ENCODE peak calls at places on chromosomes 3 and 15, in seven cellular contexts. M, D, X, U, V, I and G are unnamed samples.

GRCh38 chr15:43939070-43939469 is 112.3 kb downstream of the WDR76 start:
- DNase-seq in V (no peak), M (no peak), D (no peak), X (peak), I (no peak), U (no peak), G (no peak)

GRCh38 chr3:4729061-4729973 is 236.2 kb downstream of the ITPR1 start:
- DNase-seq in U (no peak), V (no peak), M (no peak), I (peak), D (no peak), X (no peak), G (no peak)

GRCh38 chr15:100788731-100789105 is 90.9 kb upstream of the ALDH1A3 start:
- DNase-seq in V (no peak), I (no peak), M (no peak), D (no peak), X (no peak), U (no peak), G (peak)

GRCh38 chr15:77584201-77584600 is 48.5 kb downstream of the LINGO1 start:
- DNase-seq in I (no peak), M (no peak), U (no peak), X (no peak), D (no peak), V (no peak), G (no peak)

GRCh38 chr15:75706682-75706954 is 6.0 kb downstream of the CSPG4 start:
- DNase-seq in D (no peak), I (no peak), X (no peak), U (no peak), V (no peak), M (no peak), G (no peak)

GRCh38 chr15:75849167-75849566 is 5.9 kb downstream of the UBE2Q2 start:
- DNase-seq in D (no peak), V (no peak), U (no peak), X (no peak), M (no peak), I (no peak), G (no peak)

GRCh38 chr15:44489464-44489863 is 47.5 kb upstream of the EIF3J start:
- DNase-seq in V (no peak), X (peak), D (no peak), M (no peak), I (no peak), U (peak), G (no peak)

GRCh38 chr3:16521580-16521941 is 8.1 kb upstream of the RFTN1 start:
- DNase-seq in D (peak), M (no peak), U (no peak), X (no peak), V (no peak), I (no peak), G (no peak)

GRCh38 chr15:63504979-63505841 is 817 bp downstream of the USP3 start:
- DNase-seq in V (peak), U (no peak), D (peak), I (peak), M (peak), X (peak), G (peak)

GRCh38 chr3:179098388-179099077 is 26.9 kb upstream of the ZMAT3 start:
- DNase-seq in M (no peak), I (no peak), X (peak), V (no peak), D (no peak), U (no peak), G (no peak)

GRCh38 chr3:71543371-71544016 is 40.0 kb downstream of the FOXP1 start:
- DNase-seq in M (no peak), V (no peak), D (no peak), I (no peak), U (no peak), X (no peak), G (no peak)

GRCh38 chr3:139358857-139359562 is 15.2 kb downstream of the MRPS22 start:
- DNase-seq in D (no peak), I (peak), M (no peak), V (peak), X (no peak), U (no peak), G (no peak)

GRCh38 chr3:195908439-195909293 is at the start of gene TNK2:
- DNase-seq in I (peak), V (peak), D (no peak), X (no peak), U (no peak), M (peak), G (peak)

GRCh38 chr3:45890405-45890804 is 4.1 kb downstream of the CCR9 start:
- DNase-seq in V (no peak), I (peak), D (peak), U (no peak), X (no peak), M (no peak), G (no peak)

GRCh38 chr15:74196175-74196574 is 6.4 kb downstream of the STRA6 start:
- DNase-seq in M (peak), U (no peak), D (peak), V (no peak), I (peak), X (peak), G (no peak)

GRCh38 chr3:76043746-76044145 is 258.4 kb upstream of the ZNF717 start:
- DNase-seq in U (no peak), X (no peak), I (no peak), M (no peak), D (no peak), V (no peak), G (no peak)

GRCh38 chr3:188191460-188191859 is 37.5 kb downstream of the LPP start:
- DNase-seq in U (no peak), M (no peak), D (no peak), V (no peak), I (no peak), X (no peak), G (no peak)

GRCh38 chr15:42920281-42921048 is at the start of gene TTBK2:
- DNase-seq in M (peak), I (peak), X (peak), V (peak), U (peak), D (peak), G (peak)

GRCh38 chr3:138727371-138727770 is 107.4 kb downstream of the PIK3CB start:
- DNase-seq in V (no peak), M (no peak), I (no peak), U (no peak), D (no peak), X (no peak), G (no peak)

GRCh38 chr3:70811880-70812279 is 499.4 kb upstream of the MDFIC2 start:
- DNase-seq in I (no peak), X (peak), U (no peak), M (no peak), V (no peak), D (no peak), G (no peak)

GRCh38 chr3:45978348-45978747 is 17.3 kb downstream of the FYCO1 start:
- DNase-seq in U (no peak), X (no peak), V (no peak), I (peak), D (no peak), M (no peak), G (no peak)

DNA sequence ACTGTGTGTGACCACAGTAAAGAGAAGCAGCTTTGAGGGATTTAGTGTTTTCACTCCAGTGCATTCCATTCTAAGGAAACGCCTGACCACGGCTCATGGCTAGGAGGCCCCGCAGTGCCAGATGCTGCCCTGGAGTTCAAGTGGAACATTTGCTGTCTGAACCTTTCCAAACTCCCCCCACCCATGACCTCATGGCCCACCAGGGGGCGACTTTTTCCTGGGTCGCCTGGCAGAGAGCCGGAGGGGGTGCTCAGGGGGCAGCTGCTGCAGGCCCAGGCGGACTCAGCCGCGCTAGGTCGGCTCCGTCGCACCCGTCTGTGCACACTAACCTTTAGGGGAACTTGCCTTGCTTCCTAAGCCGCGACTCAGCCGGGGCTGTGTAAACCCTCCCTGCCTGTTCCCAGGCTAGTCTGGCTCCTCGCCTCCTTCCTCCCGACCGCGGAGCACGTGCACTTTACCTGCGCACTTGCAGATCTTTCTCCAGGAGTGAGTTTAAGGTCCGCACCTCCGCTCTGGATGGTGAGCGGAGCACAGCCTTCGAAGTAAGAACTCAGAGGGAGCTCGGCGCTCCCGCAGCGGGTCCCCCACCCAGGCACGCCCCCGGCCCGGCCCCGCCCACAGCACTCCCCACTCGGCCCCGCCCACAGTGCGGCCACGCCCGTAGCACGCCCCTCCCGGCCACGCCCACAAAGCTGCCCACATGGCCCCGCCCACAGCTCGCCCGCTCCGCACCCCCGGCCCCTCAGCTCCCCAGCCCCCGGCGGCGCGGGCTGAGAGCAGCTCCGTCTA is at the start of gene OCA2:
- DNase-seq in X (peak), D (peak), I (peak), U (no peak), M (peak), V (no peak), G (peak)
- TF ChIP-seq CTCF in X (no peak), D (no peak), I (peak), U (peak), M (peak), V (no peak), G (no peak)

GRCh38 chr3:134377896-134378295 is 3.6 kb upstream of the AMOTL2 start:
- DNase-seq in I (no peak), U (no peak), M (no peak), D (no peak), V (no peak), X (no peak), G (peak)

GRCh38 chr3:134376786-134377431 is 2.7 kb upstream of the AMOTL2 start:
- DNase-seq in V (no peak), M (no peak), U (no peak), I (peak), X (no peak), D (peak), G (peak)

GRCh38 chr3:134380249-134380648 is 6.0 kb upstream of the AMOTL2 start:
- DNase-seq in X (no peak), D (no peak), I (no peak), U (no peak), M (no peak), V (peak), G (no peak)

GRCh38 chr3:134378818-134379217 is 4.6 kb upstream of the AMOTL2 start:
- DNase-seq in X (no peak), I (no peak), U (no peak), D (no peak), M (no peak), V (peak), G (peak)

DNA sequence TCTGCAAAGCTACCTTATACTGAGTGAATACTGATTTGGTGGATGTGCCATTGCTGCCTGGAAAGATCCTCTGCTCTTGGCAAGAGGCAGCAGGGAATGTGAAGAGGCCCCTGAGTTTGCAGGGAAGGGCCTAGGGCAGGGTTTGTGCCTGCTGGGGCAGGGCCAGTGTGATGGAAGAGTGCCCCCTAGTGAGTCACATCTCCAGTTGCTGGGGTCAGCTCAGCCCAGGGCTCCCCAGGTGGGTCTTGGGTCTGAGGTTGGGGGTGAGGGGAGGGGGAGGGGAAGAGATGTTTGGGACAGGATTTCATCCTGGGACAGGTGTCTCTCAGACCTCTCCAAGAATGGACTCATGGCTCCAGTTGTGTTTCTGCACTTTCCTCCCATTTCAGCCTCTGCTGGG is 4.1 kb upstream of the AMOTL2 start:
- DNase-seq in U (no peak), I (peak), V (peak), X (peak), D (peak), M (peak), G (peak)
- TF ChIP-seq CTCF in U (peak), I (peak), V (peak), X (peak), D (peak), M (peak), G (peak)

GRCh38 chr3:151918253-151919029 is 45.0 kb downstream of the SUCNR1 start:
- DNase-seq in I (no peak), U (no peak), X (peak), D (no peak), M (no peak), V (peak), G (no peak)
- TF ChIP-seq CTCF in I (peak), U (peak), X (peak), D (peak), M (peak), V (peak), G (peak)

DNA sequence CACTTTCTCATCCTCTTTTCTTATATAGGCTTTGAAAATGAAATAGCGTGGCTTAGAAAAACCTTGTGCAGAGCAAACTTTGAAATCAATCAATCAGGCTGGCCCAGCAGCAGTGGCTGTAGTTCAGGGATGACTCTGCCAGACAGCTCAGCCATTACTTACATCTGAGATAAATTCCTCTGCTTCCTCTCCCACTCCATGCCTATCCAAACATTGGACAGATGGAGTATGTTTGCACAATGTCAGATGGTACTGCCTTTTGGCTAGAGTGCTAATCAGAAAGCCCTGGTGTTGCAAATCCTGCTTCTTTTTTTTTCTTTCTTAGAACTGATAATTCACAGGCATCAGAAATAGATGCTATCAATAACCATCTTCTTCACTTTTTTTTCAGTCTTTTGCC is 1065.1 kb downstream of the AGBL1 start:
- DNase-seq in I (no peak), U (no peak), X (peak), D (no peak), V (no peak), M (no peak), G (no peak)
- TF ChIP-seq CTCF in I (no peak), U (no peak), X (no peak), D (no peak), V (no peak), M (no peak), G (no peak)

GRCh38 chr15:84981054-84981710 is 474 bp upstream of the PDE8A start:
- DNase-seq in U (peak), D (peak), X (peak), M (peak), V (peak), I (peak), G (peak)
- TF ChIP-seq CTCF in U (peak), D (peak), X (no peak), M (peak), V (no peak), I (peak), G (peak)

GRCh38 chr3:157868881-157869280 is 237.3 kb downstream of the SHOX2 start:
- DNase-seq in V (no peak), I (no peak), X (no peak), D (no peak), U (no peak), M (no peak), G (no peak)

GRCh38 chr3:157871248-157871647 is 235.0 kb downstream of the SHOX2 start:
- DNase-seq in X (no peak), D (no peak), M (no peak), V (no peak), U (no peak), I (no peak), G (no peak)

GRCh38 chr3:157859541-157859940 is 246.7 kb downstream of the SHOX2 start:
- DNase-seq in V (no peak), M (no peak), I (no peak), X (no peak), D (no peak), U (no peak), G (no peak)

GRCh38 chr3:157868168-157868567 is 238.1 kb downstream of the SHOX2 start:
- DNase-seq in D (no peak), V (no peak), X (peak), I (no peak), U (no peak), M (no peak), G (no peak)

GRCh38 chr3:157865449-157865862 is 240.8 kb downstream of the SHOX2 start:
- DNase-seq in I (no peak), V (peak), X (peak), U (no peak), M (peak), D (peak), G (peak)
- TF ChIP-seq CTCF in I (no peak), V (peak), X (peak), U (peak), M (peak), D (no peak), G (no peak)

DNA sequence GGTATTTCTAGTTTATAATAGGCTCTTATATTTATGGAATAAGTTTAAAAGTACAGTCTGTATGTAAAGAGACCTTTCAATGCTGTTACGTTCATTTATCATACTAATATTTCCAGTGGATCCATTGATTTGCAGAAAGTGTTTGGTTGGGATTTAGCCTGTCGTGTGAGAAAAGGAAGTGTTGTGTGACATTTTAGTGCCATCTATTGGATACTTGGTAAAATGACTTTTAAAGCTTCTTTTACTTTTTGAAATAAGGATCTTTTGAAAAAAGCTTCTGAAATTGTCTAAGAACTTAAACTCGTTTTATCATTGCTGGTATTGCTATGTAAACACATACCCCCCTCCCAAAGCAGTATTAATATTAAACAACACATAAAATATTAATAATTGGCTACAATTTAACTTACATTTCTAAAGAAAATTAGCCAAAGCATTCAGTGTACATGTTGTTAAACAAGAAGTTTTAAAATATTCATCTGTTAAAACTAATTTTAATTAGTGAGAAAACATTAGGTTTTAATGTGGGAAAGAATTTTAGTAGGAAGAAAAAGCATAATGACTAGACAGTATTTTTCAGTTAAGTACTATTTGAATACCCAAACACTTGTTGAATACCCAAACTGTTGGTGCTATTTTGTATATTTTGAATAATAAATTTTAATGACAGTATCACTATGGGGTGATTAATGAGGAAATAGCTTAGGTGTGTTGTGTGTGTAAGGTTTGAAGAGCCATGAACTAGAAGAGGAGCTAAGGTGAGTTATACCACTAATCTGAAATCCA is 4.9 kb upstream of the EBLN2 start:
- DNase-seq in D (no peak), M (no peak), V (peak), U (no peak), X (peak), I (no peak), G (no peak)
- TF ChIP-seq CTCF in D (peak), M (peak), V (peak), U (no peak), X (peak), I (peak), G (peak)